ENCODE peak calls at places on chromosomes 16 and 17, in seven cellular contexts. Y is anterior cingulate cortex; L is foreskin fibroblast; T is iris pigment epithelial cell; H is HFFc6; X is EL; J is stimulated activated CD4-positive, alpha-beta T cell treated with anti-CD3 and anti-CD28 coated beads, TNF-alpha, amount 100 ng/mL, for 4 hours. O is an unnamed sample.

GRCh38 chr17:49616546-49617205 is 41.0 kb downstream of the NXPH3 start:
- DNase-seq in Y (no peak), L (no peak), T (no peak), H (no peak), X (no peak), J (no peak), O (peak)

GRCh38 chr17:75321506-75321905 is 32.3 kb upstream of the SLC25A19 start:
- DNase-seq in Y (no peak), L (no peak), T (no peak), H (no peak), X (no peak), J (no peak), O (no peak)

GRCh38 chr17:40554646-40555295 is 10.5 kb downstream of the CCR7 start:
- DNase-seq in Y (no peak), L (no peak), T (no peak), H (no peak), X (no peak), J (no peak), O (no peak)

GRCh38 chr17:38702900-38703741 is 2.0 kb upstream of the MLLT6 start:
- DNase-seq in Y (no peak), L (no peak), T (no peak), H (no peak), X (no peak), J (no peak), O (no peak)

GRCh38 chr17:29102046-29102445 is 59.1 kb downstream of the PIPOX start:
- DNase-seq in Y (no peak), L (no peak), T (no peak), H (no peak), X (no peak), J (no peak), O (no peak)

GRCh38 chr17:7667616-7668406 is 17.1 kb downstream of the ATP1B2 start:
- DNase-seq in Y (peak), L (no peak), T (no peak), H (no peak), X (no peak), J (no peak), O (no peak)

GRCh38 chr16:69406780-69407331 is 17.6 kb upstream of the CYB5B start:
- DNase-seq in Y (no peak), L (no peak), T (no peak), H (peak), X (peak), J (no peak), O (no peak)

GRCh38 chr16:14289692-14290340 is 218.7 kb downstream of the MRTFB start:
- DNase-seq in Y (no peak), L (no peak), T (no peak), H (no peak), X (peak), J (no peak), O (no peak)

GRCh38 chr16:81779540-81780320 is 639 bp downstream of the PLCG2 start:
- DNase-seq in Y (no peak), L (no peak), T (peak), H (no peak), X (peak), J (no peak), O (no peak)

GRCh38 chr17:75853410-75853809 is 1.7 kb downstream of the WBP2 start:
- DNase-seq in Y (no peak), L (peak), T (peak), H (peak), X (peak), J (no peak), O (no peak)

GRCh38 chr17:50721194-50722010 is 2.0 kb downstream of the LUC7L3 start:
- DNase-seq in Y (no peak), L (no peak), T (no peak), H (no peak), X (no peak), J (no peak), O (no peak)

GRCh38 chr17:72030067-72030899 is 90.5 kb upstream of the SOX9 start:
- DNase-seq in Y (peak), L (peak), T (peak), H (peak), X (peak), J (no peak), O (peak)

GRCh38 chr17:16926591-16927451 is 45.1 kb downstream of the TNFRSF13B start:
- DNase-seq in Y (no peak), L (no peak), T (peak), H (no peak), X (peak), J (no peak), O (no peak)

GRCh38 chr16:72848759-72849664 is 198.9 kb downstream of the ZFHX3 start:
- DNase-seq in Y (peak), L (peak), T (peak), H (peak), X (peak), J (no peak), O (peak)

GRCh38 chr17:41687828-41688640 is 651 bp upstream of the EIF1 start:
- DNase-seq in Y (peak), L (no peak), T (peak), H (no peak), X (peak), J (peak), O (no peak)

GRCh38 chr17:79130536-79131273 is 56.1 kb downstream of the ENGASE start:
- DNase-seq in Y (no peak), L (no peak), T (no peak), H (no peak), X (no peak), J (no peak), O (no peak)

GRCh38 chr16:71565812-71566700 is 10.8 kb downstream of the TAT start:
- DNase-seq in Y (no peak), L (no peak), T (no peak), H (no peak), X (no peak), J (no peak), O (no peak)

GRCh38 chr16:83040174-83040573 is 413.4 kb downstream of the CDH13 start:
- DNase-seq in Y (no peak), L (no peak), T (peak), H (peak), X (peak), J (no peak), O (no peak)

GRCh38 chr17:34567665-34568064 is 11.7 kb upstream of the TMEM132E start:
- DNase-seq in Y (no peak), L (no peak), T (peak), H (no peak), X (peak), J (no peak), O (no peak)

GRCh38 chr17:42422958-42423712 is at the start of gene CAVIN1:
- DNase-seq in Y (peak), L (peak), T (peak), H (peak), X (peak), J (no peak), O (peak)

GRCh38 chr17:57481901-57482300 is 225.6 kb downstream of the MSI2 start:
- DNase-seq in Y (no peak), L (peak), T (peak), H (peak), X (peak), J (no peak), O (peak)

GRCh38 chr17:58995247-58995940 is 111.3 kb downstream of the TRIM37 start:
- DNase-seq in Y (no peak), L (peak), T (peak), H (peak), X (peak), J (no peak), O (no peak)

GRCh38 chr16:70407811-70408274 is 31.1 kb downstream of the ST3GAL2 start:
- DNase-seq in Y (no peak), L (no peak), T (no peak), H (no peak), X (no peak), J (no peak), O (no peak)

GRCh38 chr17:57876866-57877237 is 27.0 kb upstream of the MRPS23 start:
- DNase-seq in Y (no peak), L (no peak), T (no peak), H (no peak), X (no peak), J (no peak), O (no peak)

GRCh38 chr16:29674188-29674587 is 4.8 kb upstream of the QPRT start:
- DNase-seq in Y (peak), L (no peak), T (peak), H (no peak), X (no peak), J (no peak), O (no peak)

GRCh38 chr16:57800213-57801097 is 1.8 kb downstream of the KIFC3 start:
- DNase-seq in Y (no peak), L (no peak), T (no peak), H (no peak), X (no peak), J (no peak), O (no peak)

GRCh38 chr17:17495448-17496188 is 577 bp downstream of the RASD1 start:
- DNase-seq in Y (no peak), L (no peak), T (peak), H (no peak), X (peak), J (no peak), O (no peak)

GRCh38 chr17:79183221-79184158 is 108.9 kb downstream of the ENGASE start:
- DNase-seq in Y (no peak), L (no peak), T (peak), H (no peak), X (peak), J (no peak), O (no peak)

GRCh38 chr16:59586331-59586730 is 852.2 kb upstream of the GOT2 start:
- DNase-seq in Y (no peak), L (no peak), T (no peak), H (no peak), X (no peak), J (no peak), O (no peak)

O was measured in AG09319.